ENCODE peak calls at places on chromosome 1, in six cellular contexts. W is suprapubic skin, G is prostate gland, M is MM.1S, H is brain microvascular endothelial cell, V is heart right ventricle. A is an unnamed sample.
A peak's percentile ranks its signal among the peaks of the same experiment; 100 is the strongest.

GRCh38 chr1:151942882-151943281 is 33.6 kb upstream of the THEM4 start:
- DNase-seq in H (peak; percentile 14), V (no peak), W (no peak), G (no peak), M (no peak), A (no peak)

GRCh38 chr1:161946071-161946987 is 77.3 kb downstream of the OLFML2B start:
- DNase-seq in G (no peak), W (no peak), M (no peak), V (no peak), H (peak; percentile 81), A (peak; percentile 91)

GRCh38 chr1:247115141-247115510 is 11.0 kb upstream of the ZNF669 start:
- DNase-seq in M (no peak), G (no peak), V (no peak), W (no peak), H (no peak), A (no peak)

GRCh38 chr1:51189421-51190073 is 46.5 kb upstream of the RNF11 start:
- DNase-seq in G (peak; percentile 21), V (no peak), M (peak; percentile 61), H (peak; percentile 33), W (no peak), A (peak; percentile 37)

GRCh38 chr1:154812911-154813816 is 56.9 kb downstream of the KCNN3 start:
- DNase-seq in M (no peak), W (no peak), G (peak; percentile 73), V (peak; percentile 54), H (peak; percentile 56), A (no peak)

GRCh38 chr1:101122452-101123166 is 97.0 kb upstream of the DPH5 start:
- DNase-seq in G (no peak), V (no peak), H (no peak), M (peak; percentile 7), W (no peak), A (no peak)

GRCh38 chr1:44281987-44282703 is 68.9 kb downstream of the DMAP1 start:
- DNase-seq in M (no peak), H (no peak), G (no peak), W (no peak), V (no peak), A (no peak)

GRCh38 chr1:6198646-6199297 is 623 bp downstream of the RPL22 start:
- DNase-seq in G (no peak), H (no peak), M (peak; percentile 41), V (no peak), W (peak; percentile 70), A (no peak)

GRCh38 chr1:201655910-201656669 is 117.2 kb downstream of the NAV1 start:
- DNase-seq in H (no peak), M (no peak), V (peak; percentile 40), W (no peak), G (no peak), A (no peak)

GRCh38 chr1:38613996-38614395 is 245.6 kb downstream of the RRAGC start:
- DNase-seq in V (peak; percentile 41), W (no peak), M (no peak), H (no peak), G (no peak), A (no peak)

GRCh38 chr1:38612956-38613355 is 246.6 kb downstream of the RRAGC start:
- DNase-seq in W (no peak), H (no peak), M (no peak), V (no peak), G (no peak), A (no peak)

GRCh38 chr1:38616846-38617245 is 242.7 kb downstream of the RRAGC start:
- DNase-seq in G (no peak), V (no peak), W (no peak), H (no peak), M (no peak), A (no peak)

GRCh38 chr1:38614861-38615260 is 244.7 kb downstream of the RRAGC start:
- DNase-seq in W (no peak), G (no peak), H (no peak), V (no peak), M (no peak), A (no peak)

DNA sequence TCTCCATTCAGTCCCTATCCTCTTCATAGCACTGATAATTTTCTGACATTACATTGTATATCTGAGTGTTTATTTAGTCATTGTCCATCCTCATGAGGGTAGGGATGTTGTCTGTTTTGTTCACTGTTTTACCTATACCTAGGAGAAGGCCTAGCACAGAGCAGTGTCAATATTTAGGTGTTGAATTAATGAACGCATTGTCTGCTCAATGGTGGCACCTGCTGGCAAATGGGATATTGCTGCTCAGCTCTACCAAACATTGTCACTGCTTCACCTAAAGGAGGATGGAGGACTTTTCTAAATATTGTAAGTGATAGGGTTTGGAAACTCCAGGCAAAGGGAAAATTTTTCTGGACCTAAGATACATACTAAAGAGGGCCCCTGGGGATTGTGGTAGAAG is 243.9 kb downstream of the RRAGC start:
- DNase-seq in H (no peak), G (no peak), W (no peak), V (no peak), M (no peak), A (no peak)
- TF ChIP-seq CTCF in H (peak; percentile 33), G (no peak), W (no peak), V (no peak), M (peak; percentile 29), A (no peak)

GRCh38 chr1:235867903-235868469 is 1.3 kb upstream of the LYST start:
- DNase-seq in W (no peak), V (no peak), M (peak; percentile 48), G (no peak), H (no peak), A (no peak)

GRCh38 chr1:235864965-235865525 is 1.7 kb downstream of the LYST start:
- DNase-seq in W (no peak), M (no peak), G (no peak), V (no peak), H (no peak), A (no peak)

GRCh38 chr1:235866913-235867850 is 476 bp upstream of the LYST start:
- DNase-seq in G (peak; percentile 96), W (peak; percentile 96), H (peak; percentile 89), V (peak; percentile 97), M (peak; percentile 97), A (peak; percentile 42)

GRCh38 chr1:235865565-235866206 is 1.0 kb downstream of the LYST start:
- DNase-seq in W (no peak), M (no peak), H (no peak), G (no peak), V (no peak), A (no peak)

GRCh38 chr1:235866207-235866912 is at the start of gene LYST:
- DNase-seq in V (peak; percentile 31), M (peak; percentile 75), G (peak; percentile 46), W (peak; percentile 77), H (peak; percentile 50), A (no peak)
- TF ChIP-seq CTCF in V (no peak), M (peak; percentile 66), G (no peak), W (no peak), H (peak; percentile 75), A (peak; percentile 61)

DNA sequence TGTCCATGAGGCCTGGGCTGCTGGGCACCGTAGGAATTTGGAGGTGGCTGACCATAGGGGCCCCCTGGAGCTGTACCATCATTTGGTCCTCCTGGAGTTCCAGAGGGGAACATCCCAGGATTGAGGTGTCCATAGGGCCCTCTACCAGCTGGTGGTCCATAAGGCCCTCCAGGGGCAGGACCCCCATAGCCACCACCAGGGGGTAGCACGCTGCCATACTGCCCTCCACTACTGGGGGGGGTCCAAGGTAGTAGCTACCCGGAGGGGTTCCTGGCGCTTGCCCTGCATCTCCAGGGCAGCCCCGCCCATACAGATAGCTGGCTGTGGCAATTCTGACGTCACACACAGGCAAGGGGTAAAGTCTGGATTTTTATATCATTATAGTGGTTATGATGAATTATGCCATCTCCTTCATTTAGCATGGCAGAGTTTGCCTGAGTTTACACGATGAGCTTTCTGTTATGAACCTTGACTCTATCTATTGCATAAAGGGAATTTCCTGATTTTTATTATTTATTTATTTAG is 13.2 kb downstream of the MDM4 start:
- DNase-seq in M (no peak), W (no peak), V (no peak), H (no peak), G (no peak), A (no peak)
- TF ChIP-seq CTCF in M (no peak), W (no peak), V (no peak), H (peak; percentile 32), G (no peak), A (no peak)

GRCh38 chr1:56803561-56804156 is 15.5 kb downstream of the FYB2 start:
- DNase-seq in W (no peak), V (no peak), M (peak; percentile 18), H (no peak), G (peak; percentile 17), A (no peak)
- TF ChIP-seq CTCF in W (no peak), V (peak; percentile 19), M (peak; percentile 20), H (peak; percentile 78), G (no peak), A (peak; percentile 74)

A was measured in AG04449.